ENCODE peak calls at places on chromosomes 4 and X, in ten cellular contexts. One of them, this sample, is unnamed.

GRCh38 chr4:16516796-16517413 is 290.6 kb upstream of the TAPT1 start:
- DNase-seq in left ventricle myocardium inferior: no peak
- DNase-seq in sigmoid colon: no peak
- DNase-seq in neural progenitor cell: peak
- DNase-seq in ascending aorta: no peak
- DNase-seq in SK-N-SH: peak
- DNase-seq in astrocyte: peak
- DNase-seq in tibial artery: peak
- DNase-seq in fibroblast of lung: peak
- DNase-seq in Panc1: no peak
- DNase-seq in this sample: peak

GRCh38 chrX:24410514-24411189 is 50.2 kb downstream of the SUPT20HL1 start:
- DNase-seq in SK-N-SH: no peak
- DNase-seq in fibroblast of lung: no peak
- DNase-seq in left ventricle myocardium inferior: no peak
- DNase-seq in sigmoid colon: no peak
- DNase-seq in Panc1: no peak
- DNase-seq in ascending aorta: no peak
- DNase-seq in tibial artery: no peak
- DNase-seq in neural progenitor cell: no peak
- DNase-seq in astrocyte: no peak
- DNase-seq in this sample: no peak

GRCh38 chrX:140274761-140275525 is 229.9 kb downstream of the SOX3 start:
- DNase-seq in astrocyte: peak
- DNase-seq in tibial artery: no peak
- DNase-seq in left ventricle myocardium inferior: no peak
- DNase-seq in sigmoid colon: no peak
- DNase-seq in Panc1: no peak
- DNase-seq in neural progenitor cell: peak
- DNase-seq in SK-N-SH: no peak
- DNase-seq in ascending aorta: no peak
- DNase-seq in fibroblast of lung: peak
- DNase-seq in this sample: no peak

GRCh38 chrX:3567681-3568080 is 145.8 kb downstream of the PRKX start:
- DNase-seq in fibroblast of lung: peak
- DNase-seq in Panc1: no peak
- DNase-seq in tibial artery: no peak
- DNase-seq in SK-N-SH: no peak
- DNase-seq in left ventricle myocardium inferior: no peak
- DNase-seq in sigmoid colon: no peak
- DNase-seq in neural progenitor cell: no peak
- DNase-seq in astrocyte: peak
- DNase-seq in ascending aorta: no peak
- DNase-seq in this sample: no peak

GRCh38 chrX:40109288-40110008 is 11.7 kb upstream of the BCOR start:
- DNase-seq in fibroblast of lung: peak
- DNase-seq in Panc1: no peak
- DNase-seq in ascending aorta: no peak
- DNase-seq in left ventricle myocardium inferior: peak
- DNase-seq in sigmoid colon: peak
- DNase-seq in SK-N-SH: peak
- DNase-seq in neural progenitor cell: peak
- DNase-seq in astrocyte: no peak
- DNase-seq in tibial artery: no peak
- DNase-seq in this sample: peak

GRCh38 chr4:3308691-3309090 is 15.9 kb downstream of the RGS12 start:
- DNase-seq in left ventricle myocardium inferior: no peak
- DNase-seq in Panc1: no peak
- DNase-seq in astrocyte: no peak
- DNase-seq in fibroblast of lung: no peak
- DNase-seq in ascending aorta: no peak
- DNase-seq in sigmoid colon: no peak
- DNase-seq in neural progenitor cell: no peak
- DNase-seq in SK-N-SH: no peak
- DNase-seq in tibial artery: peak
- DNase-seq in this sample: no peak

GRCh38 chr4:6090936-6091335 is 72.7 kb upstream of the C4orf50 start:
- DNase-seq in Panc1: no peak
- DNase-seq in fibroblast of lung: no peak
- DNase-seq in ascending aorta: no peak
- DNase-seq in tibial artery: no peak
- DNase-seq in astrocyte: no peak
- DNase-seq in neural progenitor cell: no peak
- DNase-seq in SK-N-SH: no peak
- DNase-seq in sigmoid colon: no peak
- DNase-seq in left ventricle myocardium inferior: no peak
- DNase-seq in this sample: no peak

GRCh38 chr4:165207016-165207430 is 338 bp upstream of the KLHL2 start:
- DNase-seq in astrocyte: peak
- DNase-seq in sigmoid colon: peak
- DNase-seq in ascending aorta: no peak
- DNase-seq in left ventricle myocardium inferior: no peak
- DNase-seq in Panc1: no peak
- DNase-seq in tibial artery: no peak
- DNase-seq in fibroblast of lung: peak
- DNase-seq in SK-N-SH: no peak
- DNase-seq in neural progenitor cell: peak
- DNase-seq in this sample: peak

GRCh38 chr4:187993827-187994226 is 1.7 kb upstream of the ZFP42 start:
- DNase-seq in neural progenitor cell: peak
- DNase-seq in sigmoid colon: no peak
- DNase-seq in SK-N-SH: no peak
- DNase-seq in Panc1: no peak
- DNase-seq in astrocyte: no peak
- DNase-seq in left ventricle myocardium inferior: no peak
- DNase-seq in fibroblast of lung: no peak
- DNase-seq in tibial artery: no peak
- DNase-seq in ascending aorta: no peak
- DNase-seq in this sample: no peak

GRCh38 chr4:187999406-187999932 is 3.9 kb downstream of the ZFP42 start:
- DNase-seq in tibial artery: no peak
- DNase-seq in astrocyte: no peak
- DNase-seq in left ventricle myocardium inferior: no peak
- DNase-seq in sigmoid colon: no peak
- DNase-seq in ascending aorta: no peak
- DNase-seq in SK-N-SH: no peak
- DNase-seq in neural progenitor cell: no peak
- DNase-seq in fibroblast of lung: no peak
- DNase-seq in Panc1: no peak
- DNase-seq in this sample: no peak

GRCh38 chr4:187996502-187997177 is 1.1 kb downstream of the ZFP42 start:
- DNase-seq in fibroblast of lung: no peak
- DNase-seq in sigmoid colon: no peak
- DNase-seq in tibial artery: no peak
- DNase-seq in astrocyte: no peak
- DNase-seq in Panc1: no peak
- DNase-seq in neural progenitor cell: peak
- DNase-seq in left ventricle myocardium inferior: no peak
- DNase-seq in ascending aorta: no peak
- DNase-seq in SK-N-SH: no peak
- DNase-seq in this sample: no peak

GRCh38 chr4:187992971-187993370 is 2.6 kb upstream of the ZFP42 start:
- DNase-seq in SK-N-SH: no peak
- DNase-seq in neural progenitor cell: no peak
- DNase-seq in Panc1: no peak
- DNase-seq in fibroblast of lung: no peak
- DNase-seq in astrocyte: no peak
- DNase-seq in ascending aorta: no peak
- DNase-seq in sigmoid colon: no peak
- DNase-seq in left ventricle myocardium inferior: no peak
- DNase-seq in tibial artery: no peak
- DNase-seq in this sample: no peak

DNA sequence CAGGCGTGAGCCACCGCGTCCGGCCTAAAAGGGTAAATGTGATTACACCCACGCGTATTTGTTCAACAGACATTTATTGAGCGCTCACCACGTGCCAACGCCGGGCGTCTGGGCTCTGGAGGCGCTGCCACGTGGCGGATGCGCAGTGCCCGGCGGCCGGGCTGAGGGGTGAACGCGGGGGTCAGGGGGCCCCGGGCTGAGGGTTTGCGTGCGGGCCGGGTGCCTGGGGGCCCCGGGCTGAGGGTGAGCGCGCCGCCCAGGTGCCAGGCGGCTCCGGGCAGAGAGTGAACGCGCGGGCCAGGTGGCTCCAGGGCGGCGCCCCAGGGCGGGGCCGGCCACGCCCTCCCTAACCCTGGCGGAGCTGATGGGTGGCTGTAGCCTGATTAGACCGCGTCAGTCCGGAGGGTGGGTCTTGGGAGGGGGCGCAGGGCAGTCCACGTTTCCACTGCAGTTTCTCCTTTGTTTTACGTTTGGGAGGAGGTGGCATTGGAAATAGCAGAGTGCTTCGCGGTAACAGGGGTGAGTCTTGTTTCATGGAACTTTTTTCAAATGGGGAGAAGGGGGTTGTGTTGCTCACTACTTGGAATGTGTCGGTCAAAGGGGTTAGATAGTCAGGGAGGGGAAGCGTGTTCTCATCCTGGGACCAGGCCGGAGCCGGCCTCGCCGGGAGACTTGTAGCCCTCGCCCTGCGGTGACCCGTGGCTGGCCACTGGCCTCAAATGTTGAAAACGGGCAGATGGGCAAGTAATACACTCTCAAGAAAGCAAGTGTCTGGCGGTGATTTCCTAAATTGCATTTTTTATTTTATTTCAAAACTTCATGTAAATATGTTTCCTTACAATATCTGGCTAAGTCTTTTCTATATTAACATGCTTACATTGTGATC is at the start of gene ZFP42:
- DNase-seq in fibroblast of lung: no peak
- DNase-seq in sigmoid colon: no peak
- DNase-seq in SK-N-SH: no peak
- DNase-seq in left ventricle myocardium inferior: no peak
- DNase-seq in astrocyte: no peak
- DNase-seq in ascending aorta: no peak
- DNase-seq in tibial artery: no peak
- DNase-seq in neural progenitor cell: peak
- DNase-seq in Panc1: no peak
- DNase-seq in this sample: no peak
- H3K4me3 ChIP-seq in fibroblast of lung: no peak
- H3K4me3 ChIP-seq in sigmoid colon: no peak
- H3K4me3 ChIP-seq in SK-N-SH: no peak
- H3K4me3 ChIP-seq in left ventricle myocardium inferior: no peak
- H3K4me3 ChIP-seq in astrocyte: no peak
- H3K4me3 ChIP-seq in ascending aorta: no peak
- H3K4me3 ChIP-seq in tibial artery: no peak
- H3K4me3 ChIP-seq in neural progenitor cell: peak
- H3K4me3 ChIP-seq in Panc1: no peak
- H3K4me3 ChIP-seq in this sample: no peak

GRCh38 chr4:143329985-143330384 is 6.7 kb upstream of the GAB1 start:
- DNase-seq in fibroblast of lung: no peak
- DNase-seq in sigmoid colon: no peak
- DNase-seq in left ventricle myocardium inferior: no peak
- DNase-seq in ascending aorta: no peak
- DNase-seq in neural progenitor cell: no peak
- DNase-seq in astrocyte: no peak
- DNase-seq in SK-N-SH: no peak
- DNase-seq in tibial artery: no peak
- DNase-seq in Panc1: no peak
- DNase-seq in this sample: no peak
- TF ChIP-seq CTCF in fibroblast of lung: no peak
- TF ChIP-seq CTCF in sigmoid colon: no peak
- TF ChIP-seq CTCF in left ventricle myocardium inferior: no peak
- TF ChIP-seq CTCF in ascending aorta: no peak
- TF ChIP-seq CTCF in neural progenitor cell: peak
- TF ChIP-seq CTCF in astrocyte: no peak
- TF ChIP-seq CTCF in SK-N-SH: no peak
- TF ChIP-seq CTCF in tibial artery: no peak
- TF ChIP-seq CTCF in Panc1: no peak
- TF ChIP-seq CTCF in this sample: no peak

GRCh38 chr4:7781361-7781760 is 158.3 kb downstream of the AFAP1 start:
- DNase-seq in tibial artery: no peak
- DNase-seq in neural progenitor cell: no peak
- DNase-seq in astrocyte: peak
- DNase-seq in fibroblast of lung: peak
- DNase-seq in left ventricle myocardium inferior: no peak
- DNase-seq in sigmoid colon: peak
- DNase-seq in ascending aorta: no peak
- DNase-seq in Panc1: no peak
- DNase-seq in SK-N-SH: no peak
- DNase-seq in this sample: no peak

GRCh38 chr4:7782783-7783182 is 156.9 kb downstream of the AFAP1 start:
- DNase-seq in tibial artery: no peak
- DNase-seq in astrocyte: peak
- DNase-seq in sigmoid colon: no peak
- DNase-seq in neural progenitor cell: no peak
- DNase-seq in Panc1: no peak
- DNase-seq in SK-N-SH: no peak
- DNase-seq in fibroblast of lung: peak
- DNase-seq in ascending aorta: no peak
- DNase-seq in left ventricle myocardium inferior: no peak
- DNase-seq in this sample: no peak

GRCh38 chr4:7779194-7779768 is 160.4 kb downstream of the AFAP1 start:
- DNase-seq in ascending aorta: no peak
- DNase-seq in fibroblast of lung: peak
- DNase-seq in neural progenitor cell: peak
- DNase-seq in astrocyte: peak
- DNase-seq in left ventricle myocardium inferior: no peak
- DNase-seq in tibial artery: no peak
- DNase-seq in SK-N-SH: no peak
- DNase-seq in Panc1: no peak
- DNase-seq in sigmoid colon: peak
- DNase-seq in this sample: no peak

GRCh38 chr4:7781993-7782392 is 157.7 kb downstream of the AFAP1 start:
- DNase-seq in ascending aorta: no peak
- DNase-seq in SK-N-SH: no peak
- DNase-seq in neural progenitor cell: no peak
- DNase-seq in fibroblast of lung: no peak
- DNase-seq in Panc1: no peak
- DNase-seq in tibial artery: no peak
- DNase-seq in left ventricle myocardium inferior: no peak
- DNase-seq in astrocyte: no peak
- DNase-seq in sigmoid colon: peak
- DNase-seq in this sample: no peak

DNA sequence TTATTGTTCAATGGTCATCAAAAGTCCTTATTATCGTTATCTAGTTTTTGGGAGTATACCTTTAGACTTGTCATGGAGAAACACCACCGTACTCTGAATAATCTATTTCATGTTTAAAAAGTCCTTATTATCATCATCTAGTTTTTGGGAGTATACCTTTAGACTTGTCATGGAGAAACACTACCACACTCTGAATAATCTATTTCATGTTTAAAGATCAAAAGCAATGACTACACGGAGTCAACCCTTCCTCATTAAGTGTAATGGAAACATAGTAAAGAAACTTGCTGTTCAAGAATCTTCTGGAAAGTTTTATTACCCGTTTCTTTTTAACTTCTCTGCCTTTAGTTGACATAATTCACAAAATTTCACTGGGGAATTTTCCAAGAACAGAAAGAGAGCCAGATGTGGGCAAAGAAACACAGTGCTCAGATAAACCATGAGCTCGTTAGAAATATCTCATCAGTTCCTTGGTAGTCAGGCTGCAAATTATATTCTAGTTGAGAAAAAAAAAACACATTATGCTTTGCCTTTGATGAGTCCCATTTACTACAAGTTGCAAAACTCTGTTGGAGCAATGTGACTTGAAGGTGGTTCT is 158.8 kb downstream of the AFAP1 start:
- DNase-seq in SK-N-SH: no peak
- DNase-seq in ascending aorta: no peak
- DNase-seq in astrocyte: no peak
- DNase-seq in Panc1: no peak
- DNase-seq in sigmoid colon: no peak
- DNase-seq in fibroblast of lung: no peak
- DNase-seq in tibial artery: no peak
- DNase-seq in neural progenitor cell: no peak
- DNase-seq in left ventricle myocardium inferior: no peak
- DNase-seq in this sample: no peak
- H3K27ac ChIP-seq in SK-N-SH: peak
- H3K27ac ChIP-seq in ascending aorta: peak
- H3K27ac ChIP-seq in astrocyte: peak
- H3K27ac ChIP-seq in Panc1: no peak
- H3K27ac ChIP-seq in sigmoid colon: peak
- H3K27ac ChIP-seq in fibroblast of lung: peak
- H3K27ac ChIP-seq in tibial artery: peak
- H3K27ac ChIP-seq in neural progenitor cell: no peak
- H3K27ac ChIP-seq in left ventricle myocardium inferior: peak
- H3K27ac ChIP-seq in this sample: no peak

DNA sequence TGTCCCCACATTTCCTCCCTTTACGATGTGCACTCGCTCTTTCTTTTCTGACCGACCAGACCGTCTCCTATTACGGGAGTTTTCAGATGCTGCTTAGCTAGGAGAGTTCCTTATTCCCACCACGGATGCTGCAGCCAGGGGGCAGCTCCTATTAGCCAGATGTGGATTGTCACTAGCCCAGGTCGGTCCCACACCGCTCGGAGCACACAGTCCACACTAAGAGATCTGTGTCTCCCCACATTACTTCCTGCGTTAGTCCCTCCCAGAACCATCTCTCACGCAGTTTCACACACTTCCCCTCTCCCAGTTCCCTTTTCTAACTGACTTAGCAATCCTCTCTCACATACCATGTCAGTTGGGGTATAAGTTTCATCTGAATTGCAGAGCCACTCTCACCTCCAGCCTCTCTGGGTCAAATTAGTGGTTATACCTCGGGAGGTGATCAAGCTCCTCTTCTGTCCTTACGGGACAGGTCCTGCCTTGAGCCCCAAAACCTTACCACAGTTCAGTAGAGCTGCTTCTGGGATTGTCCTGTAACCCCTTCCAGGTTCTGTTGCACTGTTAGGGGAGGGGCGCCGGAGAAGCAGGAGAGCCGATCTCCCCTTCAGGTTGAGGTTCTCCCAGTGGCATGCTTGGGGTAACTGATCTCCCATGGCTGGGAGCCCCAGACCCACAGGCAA is 28.2 kb downstream of the SULT1E1 start:
- DNase-seq in ascending aorta: no peak
- DNase-seq in Panc1: no peak
- DNase-seq in neural progenitor cell: no peak
- DNase-seq in astrocyte: no peak
- DNase-seq in SK-N-SH: no peak
- DNase-seq in tibial artery: peak
- DNase-seq in fibroblast of lung: no peak
- DNase-seq in left ventricle myocardium inferior: peak
- DNase-seq in sigmoid colon: no peak
- DNase-seq in this sample: no peak
- H3K4me3 ChIP-seq in ascending aorta: no peak
- H3K4me3 ChIP-seq in Panc1: no peak
- H3K4me3 ChIP-seq in neural progenitor cell: no peak
- H3K4me3 ChIP-seq in astrocyte: no peak
- H3K4me3 ChIP-seq in SK-N-SH: no peak
- H3K4me3 ChIP-seq in tibial artery: no peak
- H3K4me3 ChIP-seq in fibroblast of lung: no peak
- H3K4me3 ChIP-seq in left ventricle myocardium inferior: no peak
- H3K4me3 ChIP-seq in sigmoid colon: no peak
- H3K4me3 ChIP-seq in this sample: no peak